ENCODE peak calls at places on chromosomes 13 and 19, in four cellular contexts. One of them, this sample, is unnamed.

GRCh38 chr13:51557875-51558604 is 26.2 kb upstream of the WDFY2 start:
- DNase-seq in K562: no peak
- DNase-seq in HepG2: no peak
- DNase-seq in GM12878: no peak
- DNase-seq in this sample: no peak

GRCh38 chr19:5436101-5436947 is 18.9 kb upstream of the ZNRF4 start:
- DNase-seq in GM12878: no peak
- DNase-seq in HepG2: no peak
- DNase-seq in K562: peak; percentile 67
- DNase-seq in this sample: peak; percentile 99

GRCh38 chr19:32691291-32691951 is at the start of gene NUDT19:
- DNase-seq in HepG2: peak; percentile 78
- DNase-seq in K562: peak; percentile 90
- DNase-seq in GM12878: peak; percentile 62
- DNase-seq in this sample: peak; percentile 93

GRCh38 chr19:15934332-15935078 is at the start of gene CYP4F11:
- DNase-seq in GM12878: no peak
- DNase-seq in K562: no peak
- DNase-seq in HepG2: peak; percentile 87
- DNase-seq in this sample: no peak

GRCh38 chr13:33472446-33472845 is 186.9 kb upstream of the STARD13 start:
- DNase-seq in GM12878: no peak
- DNase-seq in K562: no peak
- DNase-seq in HepG2: no peak
- DNase-seq in this sample: no peak

GRCh38 chr13:26624572-26624971 is 67.1 kb downstream of the WASF3 start:
- DNase-seq in K562: no peak
- DNase-seq in HepG2: no peak
- DNase-seq in GM12878: no peak
- DNase-seq in this sample: no peak

GRCh38 chr19:29263305-29264080 is 50.5 kb upstream of the UQCRFS1 start:
- DNase-seq in K562: peak; percentile 68
- DNase-seq in GM12878: no peak
- DNase-seq in HepG2: peak; percentile 11
- DNase-seq in this sample: peak; percentile 65

GRCh38 chr13:110915874-110916670 is 1.2 kb upstream of the ANKRD10 start:
- DNase-seq in HepG2: peak; percentile 49
- DNase-seq in K562: no peak
- DNase-seq in GM12878: no peak
- DNase-seq in this sample: no peak

GRCh38 chr19:58575183-58576041 is 2.3 kb upstream of the MZF1 start:
- DNase-seq in K562: peak; percentile 95
- DNase-seq in HepG2: peak; percentile 83
- DNase-seq in GM12878: peak; percentile 58
- DNase-seq in this sample: peak; percentile 89

GRCh38 chr19:4229179-4229931 is at the start of gene EBI3:
- DNase-seq in K562: peak; percentile 71
- DNase-seq in GM12878: peak; percentile 88
- DNase-seq in HepG2: no peak
- DNase-seq in this sample: no peak

GRCh38 chr13:95445116-95445515 is 107.4 kb upstream of the CLDN10 start:
- DNase-seq in K562: peak; percentile 6
- DNase-seq in HepG2: no peak
- DNase-seq in GM12878: no peak
- DNase-seq in this sample: no peak

GRCh38 chr13:74450976-74451375 is 316.8 kb upstream of the KLF12 start:
- DNase-seq in GM12878: no peak
- DNase-seq in HepG2: no peak
- DNase-seq in K562: no peak
- DNase-seq in this sample: no peak

GRCh38 chr19:17718988-17719711 is at the start of gene MAP1S:
- DNase-seq in K562: peak; percentile 78
- DNase-seq in GM12878: no peak
- DNase-seq in HepG2: peak; percentile 45
- DNase-seq in this sample: peak; percentile 98

GRCh38 chr13:72757792-72758535 is 23.7 kb downstream of the DIS3 start:
- DNase-seq in GM12878: no peak
- DNase-seq in K562: no peak
- DNase-seq in HepG2: no peak
- DNase-seq in this sample: no peak

GRCh38 chr19:58279042-58279924 is 528 bp downstream of the ZNF8 start:
- DNase-seq in HepG2: peak; percentile 62
- DNase-seq in K562: peak; percentile 87
- DNase-seq in GM12878: no peak
- DNase-seq in this sample: peak; percentile 89

GRCh38 chr19:7662657-7663056 is 6.2 kb upstream of the RETN start:
- DNase-seq in K562: no peak
- DNase-seq in HepG2: no peak
- DNase-seq in GM12878: no peak
- DNase-seq in this sample: no peak

GRCh38 chr19:18875726-18876125 is 20.2 kb downstream of the CERS1 start:
- DNase-seq in GM12878: no peak
- DNase-seq in K562: no peak
- DNase-seq in HepG2: no peak
- DNase-seq in this sample: no peak

GRCh38 chr13:108200781-108201398 is 14.4 kb downstream of the LIG4 start:
- DNase-seq in K562: no peak
- DNase-seq in GM12878: no peak
- DNase-seq in HepG2: no peak
- DNase-seq in this sample: no peak

GRCh38 chr13:76647550-76647949 is 238.7 kb downstream of the KCTD12 start:
- DNase-seq in GM12878: no peak
- DNase-seq in K562: no peak
- DNase-seq in HepG2: no peak
- DNase-seq in this sample: no peak

GRCh38 chr19:53867225-53868090 is at the start of gene MYADM:
- DNase-seq in HepG2: peak; percentile 98
- DNase-seq in GM12878: peak; percentile 21
- DNase-seq in K562: peak; percentile 98
- DNase-seq in this sample: peak; percentile 97

GRCh38 chr19:45153339-45154063 is 7.3 kb downstream of the NKPD1 start:
- DNase-seq in HepG2: no peak
- DNase-seq in GM12878: no peak
- DNase-seq in K562: peak; percentile 69
- DNase-seq in this sample: peak; percentile 91

GRCh38 chr13:46392967-46393366 is 5.9 kb upstream of the RUBCNL start:
- DNase-seq in HepG2: no peak
- DNase-seq in K562: no peak
- DNase-seq in GM12878: no peak
- DNase-seq in this sample: no peak

GRCh38 chr19:49812452-49812996 is 568 bp downstream of the FUZ start:
- DNase-seq in GM12878: no peak
- DNase-seq in K562: no peak
- DNase-seq in HepG2: no peak
- DNase-seq in this sample: no peak

GRCh38 chr13:110126391-110126961 is 180.5 kb downstream of the COL4A1 start:
- DNase-seq in GM12878: no peak
- DNase-seq in K562: no peak
- DNase-seq in HepG2: no peak
- DNase-seq in this sample: no peak

GRCh38 chr13:38518328-38518727 is 168.5 kb upstream of the FREM2 start:
- DNase-seq in K562: no peak
- DNase-seq in HepG2: no peak
- DNase-seq in GM12878: no peak
- DNase-seq in this sample: no peak

GRCh38 chr13:34416833-34417425 is 525.1 kb upstream of the NBEA start:
- DNase-seq in K562: no peak
- DNase-seq in HepG2: no peak
- DNase-seq in GM12878: no peak
- DNase-seq in this sample: no peak

GRCh38 chr19:53917356-53917755 is 8.3 kb downstream of the CACNG7 start:
- DNase-seq in GM12878: no peak
- DNase-seq in K562: no peak
- DNase-seq in HepG2: no peak
- DNase-seq in this sample: no peak

GRCh38 chr13:31048521-31048920 is 113.2 kb downstream of the HSPH1 start:
- DNase-seq in K562: no peak
- DNase-seq in HepG2: no peak
- DNase-seq in GM12878: no peak
- DNase-seq in this sample: no peak

GRCh38 chr19:35901055-35901644 is 810 bp upstream of the NFKBID start:
- DNase-seq in GM12878: no peak
- DNase-seq in HepG2: no peak
- DNase-seq in K562: no peak
- DNase-seq in this sample: no peak

GRCh38 chr13:43908156-43909126 is 28.7 kb downstream of the LACC1 start:
- DNase-seq in K562: peak; percentile 8
- DNase-seq in HepG2: peak; percentile 20
- DNase-seq in GM12878: no peak
- DNase-seq in this sample: peak; percentile 36

GRCh38 chr19:46303345-46303701 is 6.5 kb downstream of the HIF3A start:
- DNase-seq in GM12878: no peak
- DNase-seq in HepG2: no peak
- DNase-seq in K562: no peak
- DNase-seq in this sample: no peak

DNA sequence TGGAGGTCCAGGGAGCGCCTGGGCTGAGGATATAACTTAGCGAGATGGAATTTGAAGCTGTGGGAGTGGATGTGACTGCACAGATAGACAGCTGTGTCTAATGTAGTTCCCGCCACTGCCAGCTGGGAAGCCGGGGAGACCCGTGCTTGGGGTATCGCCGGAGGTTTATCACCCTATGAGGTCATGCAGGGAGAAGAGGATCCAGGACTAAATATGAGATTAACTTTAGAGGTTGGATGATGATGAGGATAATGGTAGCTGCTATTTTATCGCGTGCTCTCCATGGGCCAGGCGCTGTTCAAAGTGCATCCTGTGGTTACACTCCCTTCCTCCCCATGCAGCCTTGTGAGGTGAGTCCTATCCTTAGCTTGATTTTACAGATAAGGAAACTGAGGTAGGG is 19.9 kb downstream of the SSC5D start:
- DNase-seq in K562: peak; percentile 34
- DNase-seq in GM12878: no peak
- DNase-seq in HepG2: no peak
- DNase-seq in this sample: no peak
- TF ChIP-seq TAF1 in K562: no peak
- TF ChIP-seq TAF1 in GM12878: no peak
- TF ChIP-seq TAF1 in HepG2: no peak
- TF ChIP-seq TAF1 in this sample: no peak

GRCh38 chr13:23578411-23579071 is 8.3 kb downstream of the TNFRSF19 start:
- DNase-seq in GM12878: no peak
- DNase-seq in K562: peak; percentile 66
- DNase-seq in HepG2: peak; percentile 63
- DNase-seq in this sample: peak; percentile 76

GRCh38 chr13:23579886-23580706 is 9.9 kb downstream of the TNFRSF19 start:
- DNase-seq in GM12878: no peak
- DNase-seq in HepG2: no peak
- DNase-seq in K562: no peak
- DNase-seq in this sample: no peak

GRCh38 chr13:23575632-23576031 is 5.4 kb downstream of the TNFRSF19 start:
- DNase-seq in K562: no peak
- DNase-seq in HepG2: no peak
- DNase-seq in GM12878: no peak
- DNase-seq in this sample: no peak

GRCh38 chr13:23583491-23583890 is 13.3 kb downstream of the TNFRSF19 start:
- DNase-seq in K562: no peak
- DNase-seq in HepG2: no peak
- DNase-seq in GM12878: no peak
- DNase-seq in this sample: no peak

DNA sequence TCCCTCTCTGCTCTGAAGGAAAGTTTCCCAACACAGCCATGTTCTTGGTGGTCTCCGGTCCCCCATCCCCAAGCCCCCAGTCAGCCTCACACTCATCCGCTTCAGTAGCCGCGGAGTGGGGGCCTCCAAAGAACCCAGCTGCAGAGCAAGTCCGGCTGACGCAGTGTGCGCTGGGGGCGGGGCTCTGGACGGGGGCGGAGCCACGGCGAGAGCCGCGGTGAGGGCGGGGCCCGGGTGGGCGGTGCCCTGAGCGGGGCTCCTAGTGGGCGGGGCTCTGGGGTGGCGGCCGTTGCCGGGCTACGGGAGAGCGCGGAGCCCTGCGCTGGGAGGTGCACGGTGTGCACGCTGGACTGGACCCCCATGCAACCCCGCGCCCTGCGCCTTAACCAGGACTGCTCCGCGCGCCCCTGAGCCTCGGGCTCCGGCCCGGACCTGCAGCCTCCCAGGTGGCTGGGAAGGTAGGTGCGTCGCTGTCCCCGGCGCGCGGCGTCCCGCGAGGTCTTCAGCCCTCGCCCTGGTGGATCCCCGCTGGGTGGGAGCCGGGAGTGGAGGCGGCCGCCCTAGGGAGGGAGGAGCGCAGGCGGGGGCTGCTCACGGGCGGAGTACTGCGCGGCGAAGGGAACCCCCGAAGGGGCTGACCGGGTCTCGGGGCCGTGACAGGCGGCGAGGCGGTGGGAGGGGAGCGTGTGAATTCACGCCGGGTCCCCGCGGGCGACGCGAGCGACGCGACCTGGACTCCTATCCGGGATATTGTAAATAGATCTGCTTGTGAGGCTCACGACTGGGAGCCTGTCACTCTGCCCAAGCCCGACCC is 9.1 kb downstream of the TNFRSF19 start:
- DNase-seq in K562: peak; percentile 79
- DNase-seq in HepG2: peak; percentile 79
- DNase-seq in GM12878: no peak
- DNase-seq in this sample: peak; percentile 98
- TF ChIP-seq SMC3 in K562: no peak
- TF ChIP-seq SMC3 in HepG2: no peak
- TF ChIP-seq SMC3 in GM12878: no peak
- TF ChIP-seq SMC3 in this sample: no peak

DNA sequence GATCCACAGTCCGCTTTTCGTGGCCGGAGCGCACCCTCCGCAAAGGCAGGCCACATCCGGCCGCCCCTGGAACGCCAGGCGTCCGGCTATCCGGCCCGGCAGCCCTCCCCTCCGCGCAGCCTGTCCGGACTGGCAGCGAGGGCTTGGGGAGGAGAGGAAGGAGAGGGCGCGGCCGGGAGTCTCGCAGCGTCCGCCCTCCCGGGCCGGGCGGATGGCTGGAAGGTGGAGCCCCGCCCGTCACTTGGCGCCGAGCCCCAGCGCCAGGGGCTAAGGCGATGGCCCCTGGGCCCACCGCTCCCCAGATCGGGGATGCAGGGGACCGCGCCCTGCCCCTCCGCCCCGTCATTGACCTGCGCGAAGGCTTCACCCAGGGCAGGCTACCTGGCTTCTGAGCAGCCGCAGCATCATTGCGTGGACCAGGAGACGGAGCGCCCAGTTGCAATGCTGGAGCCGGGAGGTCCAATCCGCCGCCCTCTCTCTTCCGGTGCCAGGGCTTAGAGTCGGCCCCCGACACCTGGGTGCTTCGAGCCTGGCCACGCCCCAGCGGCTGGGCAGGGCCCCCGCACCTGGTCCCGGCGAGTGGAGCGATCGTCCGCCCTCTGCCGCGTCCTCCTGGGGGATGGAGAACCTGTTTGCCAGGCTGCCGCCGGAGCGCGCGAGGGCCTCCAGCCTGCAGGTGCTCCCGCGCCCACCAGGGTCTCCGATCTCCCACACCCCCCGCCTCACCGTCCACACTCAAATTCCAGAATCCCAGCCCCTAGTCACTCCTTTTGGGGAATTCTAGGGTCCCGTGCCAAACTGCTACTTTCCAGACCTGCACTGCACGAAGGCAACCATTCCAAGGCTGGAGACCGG is at the start of gene FUT1:
- DNase-seq in GM12878: no peak
- DNase-seq in HepG2: no peak
- DNase-seq in K562: peak; percentile 62
- DNase-seq in this sample: peak; percentile 82
- TF ChIP-seq TAF1 in GM12878: no peak
- TF ChIP-seq TAF1 in HepG2: no peak
- TF ChIP-seq TAF1 in K562: no peak
- TF ChIP-seq TAF1 in this sample: no peak

GRCh38 chr13:98233127-98233526 is 56.1 kb upstream of the RNF113B start:
- DNase-seq in GM12878: no peak
- DNase-seq in HepG2: no peak
- DNase-seq in K562: no peak
- DNase-seq in this sample: no peak
- TF ChIP-seq SMC3 in GM12878: no peak
- TF ChIP-seq SMC3 in HepG2: no peak
- TF ChIP-seq SMC3 in K562: no peak
- TF ChIP-seq SMC3 in this sample: no peak

This sample was measured in SK-N-SH.